ENCODE peak calls at places on chromosomes 16 and 17, in four cellular contexts. E is CD8-positive, alpha-beta memory T cell; K is esophagus muscularis mucosa; T is CD8-positive, alpha-beta T cell. C is an unnamed sample. For H3K4me1, the result is how much of the 10 kb centered on the place peaks cover.

GRCh38 chr16:70512456-70512855 is 10.9 kb downstream of the COG4 start:
- DNase-seq in E (no peak), K (no peak), T (no peak), C (no peak)

GRCh38 chr16:11356573-11357331 is 11.5 kb downstream of the RMI2 start:
- DNase-seq in E (peak), K (no peak), T (peak), C (peak)

GRCh38 chr16:66270333-66270927 is 96.1 kb upstream of the CDH5 start:
- DNase-seq in E (peak), K (no peak), T (peak), C (peak)

GRCh38 chr17:38544175-38544838 is 61.4 kb downstream of the SRCIN1 start:
- DNase-seq in E (no peak), K (no peak), T (no peak), C (no peak)

GRCh38 chr17:49290690-49291326 is 60.2 kb upstream of the PHOSPHO1 start:
- DNase-seq in E (no peak), K (no peak), T (no peak), C (no peak)

GRCh38 chr16:90046971-90047713 is 27.9 kb upstream of the DBNDD1 start:
- DNase-seq in E (no peak), K (no peak), T (no peak), C (peak)

GRCh38 chr17:4420692-4421131 is 13.0 kb upstream of the SPNS3 start:
- DNase-seq in E (peak), K (no peak), T (peak), C (no peak)

GRCh38 chr16:46765050-46765449 is 16.9 kb upstream of the MYLK3 start:
- DNase-seq in E (no peak), K (peak), T (no peak), C (no peak)

GRCh38 chr17:58006563-58006923 is 503 bp downstream of the SRSF1 start:
- DNase-seq in E (peak), K (peak), T (no peak), C (peak)

GRCh38 chr17:61218438-61218837 is 181.2 kb upstream of the TBX2 start:
- DNase-seq in E (no peak), K (no peak), T (no peak), C (no peak)

DNA sequence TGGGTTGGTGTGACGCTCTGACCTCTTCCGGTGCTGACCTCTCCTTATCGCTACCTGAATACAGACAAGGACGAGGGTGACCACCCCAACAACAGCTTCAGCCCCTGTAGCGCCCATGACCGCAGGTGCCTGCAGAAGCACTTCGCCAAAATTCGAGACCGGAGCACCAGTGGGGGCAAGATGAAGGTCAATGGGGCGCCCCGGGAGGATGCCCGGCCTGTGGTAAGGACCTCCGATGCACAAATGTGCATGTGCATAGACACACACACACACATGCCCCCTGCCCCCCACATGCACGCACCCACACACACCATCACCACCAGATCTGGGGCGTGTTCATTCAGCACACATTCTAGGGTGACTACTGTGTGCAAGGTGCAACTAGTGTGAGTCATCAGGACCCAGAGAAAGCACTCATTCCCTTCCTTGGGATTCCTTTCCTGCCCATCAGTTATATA is 9.7 kb downstream of the IGFBP4 start:
- DNase-seq in E (no peak), K (no peak), T (no peak), C (no peak)
- H3K4me1 ChIP-seq in E (under half), K (half or more), T (under half), C (under half)

DNA sequence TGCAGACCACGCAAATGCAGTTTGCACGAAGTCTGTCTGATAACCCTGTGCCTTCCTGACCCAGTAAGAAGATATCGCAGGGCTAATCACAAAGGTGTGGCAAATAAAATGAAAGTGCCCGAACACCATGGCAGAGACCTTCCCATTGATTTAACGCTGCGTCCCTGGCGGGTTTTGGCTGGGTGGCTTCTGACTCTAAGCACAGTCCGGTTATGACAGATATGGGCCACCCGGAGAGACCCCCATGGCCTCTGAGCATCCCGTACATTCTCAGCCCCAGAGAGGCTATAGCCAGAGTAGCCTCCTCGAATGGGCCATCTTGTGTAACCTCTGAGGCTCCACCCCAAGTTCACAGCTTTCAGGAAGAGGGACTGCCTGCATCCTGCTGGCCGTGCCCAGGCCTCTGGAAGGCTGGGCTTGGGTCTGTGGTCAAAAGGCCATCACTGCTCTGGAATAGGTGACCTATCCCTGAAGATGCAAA is 5.5 kb downstream of the FOXC2 start:
- DNase-seq in E (no peak), K (no peak), T (no peak), C (no peak)
- H3K4me3 ChIP-seq in E (no peak), K (no peak), T (no peak), C (no peak)

GRCh38 chr17:21210411-21211076 is 3.4 kb downstream of the TMEM11 start:
- DNase-seq in E (no peak), K (no peak), T (no peak), C (no peak)
- H3K4me1 ChIP-seq in E (under half), K (half or more), T (under half), C (under half)

GRCh38 chr16:30570621-30571443 is 682 bp downstream of the ZNF688 start:
- DNase-seq in E (no peak), K (no peak), T (no peak), C (no peak)
- H3K4me3 ChIP-seq in E (peak), K (peak), T (peak), C (peak)

DNA sequence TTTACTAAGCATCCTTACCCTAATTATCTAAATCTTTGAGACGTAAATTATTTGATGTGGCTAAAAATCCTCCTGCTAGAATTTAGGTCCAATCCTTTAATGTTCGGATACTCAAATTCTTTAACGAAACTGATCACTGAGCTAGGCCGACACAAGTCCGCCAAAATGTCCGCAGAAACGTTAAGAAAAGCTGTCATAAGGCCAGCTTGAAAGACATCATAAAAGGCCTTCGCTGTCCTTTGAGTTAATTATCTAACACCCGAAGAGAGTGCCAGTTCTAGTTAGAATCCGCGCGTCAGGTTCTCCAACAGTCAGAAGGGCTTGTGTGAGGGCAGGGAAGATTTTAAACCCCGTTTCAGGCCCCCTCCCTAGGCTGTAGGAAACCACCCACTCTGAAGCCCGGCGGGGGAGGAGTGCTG is 792 bp upstream of the CLTC start:
- DNase-seq in E (no peak), K (no peak), T (no peak), C (no peak)
- H3K4me1 ChIP-seq in E (under half), K (under half), T (under half), C (under half)

DNA sequence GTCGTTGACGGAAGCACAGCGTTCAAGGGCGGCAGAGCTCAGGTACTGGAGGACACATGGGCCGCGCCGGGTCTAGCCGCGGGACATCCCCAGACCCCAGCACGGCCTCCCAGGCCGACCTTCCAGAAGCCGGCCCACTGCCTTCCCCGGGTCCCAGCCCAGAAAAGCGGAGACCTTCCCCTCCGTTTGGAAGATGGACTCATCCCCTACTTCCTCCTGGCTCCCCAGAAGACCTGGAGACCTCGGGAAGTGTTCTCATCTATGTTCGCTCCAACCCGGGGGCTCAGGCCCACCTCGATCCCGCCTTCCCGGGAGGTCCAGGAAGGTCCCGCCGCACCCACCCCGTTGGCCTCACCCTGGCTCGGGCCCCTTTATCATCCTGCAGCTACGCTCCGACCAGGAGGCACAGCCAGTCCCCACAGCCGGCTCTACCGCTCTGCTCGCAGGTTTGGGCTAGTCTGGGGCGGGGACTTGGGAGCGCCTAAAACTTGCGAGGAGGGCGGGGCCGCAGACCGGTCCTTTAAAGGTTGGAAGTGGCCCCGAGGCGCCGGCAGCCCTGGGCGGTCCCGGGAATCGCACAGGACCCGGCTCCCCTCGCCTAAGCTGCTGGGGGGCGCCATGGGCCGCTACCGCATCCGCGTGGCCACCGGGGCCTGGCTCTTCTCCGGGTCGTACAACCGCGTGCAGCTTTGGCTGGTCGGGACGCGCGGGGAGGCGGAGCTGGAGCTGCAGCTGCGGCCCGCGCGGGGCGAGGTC is at the start of gene ALOX12:
- DNase-seq in E (no peak), K (no peak), T (no peak), C (peak)
- H3K4me3 ChIP-seq in E (no peak), K (peak), T (no peak), C (peak)

GRCh38 chr17:17711708-17712141 is 30.5 kb downstream of the RAI1 start:
- DNase-seq in E (no peak), K (no peak), T (no peak), C (no peak)
- H3K4me1 ChIP-seq in E (under half), K (half or more), T (under half), C (half or more)

DNA sequence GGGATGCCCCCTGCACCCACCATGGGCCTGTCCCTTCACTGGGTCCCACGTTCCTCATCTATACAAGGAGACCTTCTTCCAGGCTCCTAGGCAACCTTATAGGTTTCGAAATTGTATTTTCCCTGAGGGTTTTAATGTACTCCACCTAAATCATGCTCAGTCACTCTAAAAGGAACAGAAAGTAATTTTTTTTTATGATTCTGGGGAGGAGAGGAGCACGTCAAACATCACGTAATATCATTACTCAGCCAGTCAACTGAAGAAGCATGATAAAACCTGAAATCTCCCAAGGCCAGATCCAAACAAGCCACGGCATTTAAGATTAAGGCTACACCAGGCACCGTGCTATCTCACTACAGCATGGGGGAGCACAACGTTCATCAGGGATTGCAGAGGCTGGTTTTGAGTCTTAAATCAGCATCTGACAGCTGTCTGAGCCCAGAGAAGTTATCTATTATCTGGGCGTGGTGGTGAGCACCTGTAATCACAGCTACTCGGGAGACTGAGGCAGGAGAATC is 3.9 kb upstream of the TMEM114 start:
- DNase-seq in E (no peak), K (no peak), T (no peak), C (no peak)
- H3K4me3 ChIP-seq in E (no peak), K (no peak), T (no peak), C (no peak)